ENCODE peak calls at places on chromosomes 4 and X, in ten cellular contexts. S, P, O, E, T, F, V, G, D and L are unnamed samples.

GRCh38 chr4:56619160-56619559 is 61.9 kb downstream of the HOPX start:
- DNase-seq in S (no peak), P (no peak), O (no peak), E (no peak), T (no peak), F (no peak), V (no peak), G (peak), D (no peak), L (no peak)

GRCh38 chr4:71130827-71131603 is 137.6 kb downstream of the DCK start:
- DNase-seq in S (no peak), P (no peak), O (no peak), E (no peak), T (no peak), F (peak), V (no peak), G (peak), D (no peak), L (no peak)

GRCh38 chr4:119189638-119190037 is 22.9 kb upstream of the USP53 start:
- DNase-seq in S (no peak), P (no peak), O (no peak), E (no peak), T (no peak), F (no peak), V (no peak), G (peak), D (no peak), L (no peak)

GRCh38 chr4:32798471-32798870 is 2078.3 kb downstream of the PCDH7 start:
- DNase-seq in S (no peak), P (no peak), O (peak), E (no peak), T (no peak), F (no peak), V (no peak), G (no peak), D (no peak), L (no peak)

GRCh38 chrX:50117477-50117876 is 83.3 kb downstream of the AKAP4 start:
- DNase-seq in S (no peak), P (no peak), O (no peak), E (no peak), T (no peak), F (no peak), V (no peak), G (no peak), D (no peak), L (no peak)

GRCh38 chrX:130053236-130053635 is 57.1 kb downstream of the ELF4 start:
- DNase-seq in S (no peak), P (no peak), O (no peak), E (no peak), T (no peak), F (no peak), V (no peak), G (no peak), D (no peak), L (no peak)

GRCh38 chr4:2258091-2259035 is 3.5 kb downstream of the MXD4 start:
- DNase-seq in S (no peak), P (no peak), O (no peak), E (no peak), T (no peak), F (no peak), V (no peak), G (no peak), D (no peak), L (peak)

GRCh38 chr4:87525636-87526035 is 3.5 kb downstream of the SPARCL1 start:
- DNase-seq in S (no peak), P (no peak), O (no peak), E (no peak), T (no peak), F (no peak), V (no peak), G (peak), D (no peak), L (no peak)

GRCh38 chr4:183503497-183504063 is 1.3 kb upstream of the ING2 start:
- DNase-seq in S (no peak), P (no peak), O (peak), E (no peak), T (no peak), F (no peak), V (no peak), G (no peak), D (no peak), L (no peak)

GRCh38 chrX:109774706-109775105 is 41.6 kb upstream of the ACSL4 start:
- DNase-seq in S (no peak), P (no peak), O (no peak), E (no peak), T (no peak), F (no peak), V (no peak), G (peak), D (no peak), L (no peak)

GRCh38 chr4:10495651-10496050 is 38.4 kb upstream of the ZNF518B start:
- DNase-seq in S (no peak), P (no peak), O (no peak), E (no peak), T (no peak), F (no peak), V (no peak), G (no peak), D (no peak), L (no peak)

GRCh38 chrX:29869837-29870236 is 345.5 kb upstream of the MAGEB2 start:
- DNase-seq in S (no peak), P (no peak), O (no peak), E (no peak), T (no peak), F (no peak), V (no peak), G (no peak), D (no peak), L (no peak)

GRCh38 chr4:123340381-123340701 is 56.3 kb upstream of the SPRY1 start:
- DNase-seq in S (no peak), P (no peak), O (no peak), E (no peak), T (no peak), F (no peak), V (no peak), G (peak), D (no peak), L (no peak)

GRCh38 chr4:57499786-57500185 is 389.6 kb upstream of the IGFBP7 start:
- DNase-seq in S (no peak), P (no peak), O (no peak), E (no peak), T (no peak), F (no peak), V (no peak), G (peak), D (no peak), L (no peak)

GRCh38 chr4:182126567-182126966 is 116.6 kb upstream of the TENM3 start:
- DNase-seq in S (no peak), P (no peak), O (no peak), E (no peak), T (no peak), F (no peak), V (no peak), G (peak), D (no peak), L (no peak)

GRCh38 chrX:50106051-50106450 is 94.8 kb downstream of the AKAP4 start:
- DNase-seq in S (no peak), P (no peak), O (no peak), E (no peak), T (no peak), F (no peak), V (no peak), G (no peak), D (no peak), L (no peak)

GRCh38 chrX:106612403-106612789 is 618 bp downstream of the RADX start:
- DNase-seq in S (no peak), P (no peak), O (peak), E (no peak), T (no peak), F (no peak), V (no peak), G (no peak), D (no peak), L (no peak)

GRCh38 chr4:134326866-134327265 is 125.3 kb upstream of the PABPC4L start:
- DNase-seq in S (no peak), P (no peak), O (no peak), E (no peak), T (no peak), F (no peak), V (no peak), G (no peak), D (no peak), L (no peak)

GRCh38 chrX:11423362-11423818 is 130.2 kb downstream of the AMELX start:
- DNase-seq in S (no peak), P (no peak), O (no peak), E (peak), T (no peak), F (no peak), V (no peak), G (peak), D (no peak), L (no peak)

GRCh38 chrX:139831689-139832456 is 101.0 kb downstream of the ATP11C start:
- DNase-seq in S (no peak), P (no peak), O (no peak), E (no peak), T (no peak), F (no peak), V (no peak), G (peak), D (no peak), L (no peak)

GRCh38 chrX:84155938-84156337 is 32.1 kb downstream of the RPS6KA6 start:
- DNase-seq in S (no peak), P (no peak), O (no peak), E (no peak), T (no peak), F (no peak), V (no peak), G (peak), D (no peak), L (no peak)

GRCh38 chr4:60216752-60217151 is 983.4 kb upstream of the ADGRL3 start:
- DNase-seq in S (no peak), P (no peak), O (no peak), E (no peak), T (no peak), F (no peak), V (no peak), G (peak), D (no peak), L (no peak)

GRCh38 chr4:70734971-70735370 is 13.2 kb downstream of the RUFY3 start:
- DNase-seq in S (no peak), P (no peak), O (no peak), E (no peak), T (no peak), F (no peak), V (no peak), G (no peak), D (no peak), L (no peak)

GRCh38 chr4:56727150-56727549 is 46.1 kb upstream of the HOPX start:
- DNase-seq in S (no peak), P (no peak), O (no peak), E (no peak), T (no peak), F (no peak), V (no peak), G (peak), D (no peak), L (no peak)

GRCh38 chr4:8724436-8725070 is 132.0 kb downstream of the CPZ start:
- DNase-seq in S (no peak), P (no peak), O (no peak), E (no peak), T (no peak), F (no peak), V (no peak), G (no peak), D (no peak), L (no peak)

GRCh38 chr4:88159137-88159725 is 792 bp upstream of the ABCG2 start:
- DNase-seq in S (no peak), P (no peak), O (peak), E (no peak), T (no peak), F (peak), V (no peak), G (no peak), D (no peak), L (no peak)

GRCh38 chrX:129741880-129742758 is 3.3 kb downstream of the XPNPEP2 start:
- DNase-seq in S (no peak), P (no peak), O (no peak), E (no peak), T (no peak), F (no peak), V (no peak), G (no peak), D (no peak), L (peak)

GRCh38 chrX:131841496-131842410 is 181.3 kb upstream of the STK26 start:
- DNase-seq in S (peak), P (peak), O (peak), E (peak), T (peak), F (peak), V (no peak), G (peak), D (no peak), L (no peak)